ENCODE peak calls at places on chromosomes 3 and 15, in nine cellular contexts. T is tibial artery, F is heart left ventricle, Q is spleen, Y is suprapubic skin, J is lung, D is transverse colon, H is mesendoderm, U is endodermal cell. X is an unnamed sample.
A peak's percentile ranks its signal among the peaks of the same experiment; 100 is the strongest.

GRCh38 chr15:68695061-68695595 is 116.3 kb downstream of the CORO2B start:
- DNase-seq in T (no peak), F (no peak), Q (peak; percentile 54), Y (no peak), J (no peak), D (no peak), H (peak; percentile 54), U (no peak), X (no peak)

GRCh38 chr15:44435893-44436667 is 8.7 kb downstream of the CTDSPL2 start:
- DNase-seq in T (no peak), F (no peak), Q (no peak), Y (no peak), J (no peak), D (no peak), H (no peak), U (no peak), X (no peak)

GRCh38 chr15:79314811-79315210 is 3.9 kb downstream of the TMED3 start:
- DNase-seq in T (no peak), F (no peak), Q (no peak), Y (peak; percentile 84), J (peak; percentile 63), D (no peak), H (no peak), U (no peak), X (no peak)

GRCh38 chr15:81229596-81229995 is 32.9 kb downstream of the IL16 start:
- DNase-seq in T (peak; percentile 87), F (peak; percentile 64), Q (no peak), Y (peak; percentile 84), J (no peak), D (no peak), H (no peak), U (no peak), X (peak; percentile 79)

GRCh38 chr15:40420071-40420713 is 14.6 kb downstream of the IVD start:
- DNase-seq in T (no peak), F (no peak), Q (no peak), Y (no peak), J (no peak), D (no peak), H (no peak), U (no peak), X (no peak)

GRCh38 chr3:11847607-11848006 is 922 bp upstream of the TAMM41 start:
- DNase-seq in T (no peak), F (no peak), Q (no peak), Y (no peak), J (no peak), D (no peak), H (peak; percentile 11), U (peak; percentile 56), X (no peak)

GRCh38 chr3:155889952-155890351 is 19.5 kb downstream of the GMPS start:
- DNase-seq in T (no peak), F (no peak), Q (no peak), Y (no peak), J (no peak), D (no peak), H (no peak), U (no peak), X (no peak)

GRCh38 chr3:43995929-43996378 is 245.7 kb upstream of the TOPAZ1 start:
- DNase-seq in T (no peak), F (no peak), Q (no peak), Y (no peak), J (no peak), D (no peak), H (no peak), U (no peak), X (no peak)

GRCh38 chr3:184449161-184449515 is 69.3 kb downstream of the CHRD start:
- DNase-seq in T (no peak), F (no peak), Q (no peak), Y (no peak), J (no peak), D (no peak), H (no peak), U (no peak), X (no peak)

GRCh38 chr3:191412764-191413163 is 48.2 kb upstream of the PYDC2 start:
- DNase-seq in T (no peak), F (no peak), Q (no peak), Y (no peak), J (no peak), D (no peak), H (peak; percentile 65), U (no peak), X (no peak)

GRCh38 chr3:143266512-143266911 is 146.9 kb downstream of the CHST2 start:
- DNase-seq in T (no peak), F (no peak), Q (no peak), Y (no peak), J (no peak), D (no peak), H (no peak), U (no peak), X (no peak)

GRCh38 chr3:122200681-122201080 is 17.2 kb downstream of the CASR start:
- DNase-seq in T (no peak), F (no peak), Q (no peak), Y (no peak), J (no peak), D (no peak), H (no peak), U (no peak), X (no peak)

GRCh38 chr3:64157150-64158035 is 67.9 kb downstream of the PRICKLE2 start:
- DNase-seq in T (no peak), F (no peak), Q (no peak), Y (no peak), J (no peak), D (peak; percentile 28), H (no peak), U (no peak), X (no peak)

GRCh38 chr3:34237946-34238345 is 439.5 kb downstream of the PDCD6IP start:
- DNase-seq in T (no peak), F (no peak), Q (no peak), Y (no peak), J (no peak), D (no peak), H (no peak), U (no peak), X (no peak)

GRCh38 chr3:194029846-194030245 is 106.1 kb upstream of the HES1 start:
- DNase-seq in T (no peak), F (no peak), Q (no peak), Y (no peak), J (no peak), D (peak; percentile 51), H (no peak), U (no peak), X (no peak)

GRCh38 chr15:65056106-65056505 is 10.9 kb downstream of the SLC51B start:
- DNase-seq in T (no peak), F (no peak), Q (no peak), Y (no peak), J (no peak), D (no peak), H (no peak), U (no peak), X (no peak)
- H3K27ac ChIP-seq in T (peak overlapping the region; percentile 99), F (no peak overlapping the region), Q (no peak overlapping the region), Y (no peak overlapping the region), J (no peak overlapping the region), D (no peak overlapping the region), H (no peak overlapping the region), U (no peak overlapping the region), X (peak overlapping the region; percentile 97)

GRCh38 chr3:42647821-42648459 is 5.6 kb upstream of the ZBTB47 start:
- DNase-seq in T (no peak), F (no peak), Q (no peak), Y (no peak), J (no peak), D (no peak), H (peak; percentile 84), U (peak; percentile 82), X (no peak)
- H3K36me3 ChIP-seq in T (peaks cover 51% of the 10 kb centered on the region), F (no peaks in the 10 kb centered on the region), Q (peaks cover 59% of the 10 kb centered on the region), Y (peaks cover 51% of the 10 kb centered on the region), J (peaks cover 34% of the 10 kb centered on the region), D (no peaks in the 10 kb centered on the region), H (peaks cover 13% of the 10 kb centered on the region), U (peaks cover 62% of the 10 kb centered on the region), X (peaks cover 50% of the 10 kb centered on the region)

GRCh38 chr15:77419836-77420609 is at the start of gene PEAK1:
- DNase-seq in T (peak; percentile 100), F (peak; percentile 100), Q (peak; percentile 100), Y (peak; percentile 99), J (peak; percentile 99), D (peak; percentile 100), H (peak; percentile 99), U (peak; percentile 100), X (peak; percentile 100)

GRCh38 chr15:77417642-77418041 is 2.3 kb downstream of the PEAK1 start:
- DNase-seq in T (no peak), F (no peak), Q (no peak), Y (no peak), J (no peak), D (no peak), H (no peak), U (no peak), X (no peak)

GRCh38 chr15:77420610-77421369 is at the start of gene HMG20A:
- DNase-seq in T (peak; percentile 74), F (peak; percentile 64), Q (peak; percentile 90), Y (no peak), J (peak; percentile 64), D (peak; percentile 50), H (peak; percentile 92), U (peak; percentile 82), X (peak; percentile 73)

GRCh38 chr15:77418341-77419049 is 1.4 kb downstream of the PEAK1 start:
- DNase-seq in T (no peak), F (no peak), Q (no peak), Y (no peak), J (no peak), D (no peak), H (no peak), U (no peak), X (no peak)

GRCh38 chr15:77419050-77419835 is 661 bp downstream of the PEAK1 start:
- DNase-seq in T (peak; percentile 68), F (peak; percentile 51), Q (peak; percentile 90), Y (no peak), J (peak; percentile 35), D (peak; percentile 39), H (peak; percentile 63), U (peak; percentile 80), X (peak; percentile 67)
- H3K27ac ChIP-seq in T (peak overlapping the region; percentile 95), F (peak overlapping the region; percentile 97), Q (peak overlapping the region; percentile 94), Y (peak overlapping the region; percentile 97), J (peak overlapping the region; percentile 98), D (peak overlapping the region; percentile 97), H (peak overlapping the region; percentile 39), U (no peak overlapping the region), X (peak overlapping the region; percentile 91)

DNA sequence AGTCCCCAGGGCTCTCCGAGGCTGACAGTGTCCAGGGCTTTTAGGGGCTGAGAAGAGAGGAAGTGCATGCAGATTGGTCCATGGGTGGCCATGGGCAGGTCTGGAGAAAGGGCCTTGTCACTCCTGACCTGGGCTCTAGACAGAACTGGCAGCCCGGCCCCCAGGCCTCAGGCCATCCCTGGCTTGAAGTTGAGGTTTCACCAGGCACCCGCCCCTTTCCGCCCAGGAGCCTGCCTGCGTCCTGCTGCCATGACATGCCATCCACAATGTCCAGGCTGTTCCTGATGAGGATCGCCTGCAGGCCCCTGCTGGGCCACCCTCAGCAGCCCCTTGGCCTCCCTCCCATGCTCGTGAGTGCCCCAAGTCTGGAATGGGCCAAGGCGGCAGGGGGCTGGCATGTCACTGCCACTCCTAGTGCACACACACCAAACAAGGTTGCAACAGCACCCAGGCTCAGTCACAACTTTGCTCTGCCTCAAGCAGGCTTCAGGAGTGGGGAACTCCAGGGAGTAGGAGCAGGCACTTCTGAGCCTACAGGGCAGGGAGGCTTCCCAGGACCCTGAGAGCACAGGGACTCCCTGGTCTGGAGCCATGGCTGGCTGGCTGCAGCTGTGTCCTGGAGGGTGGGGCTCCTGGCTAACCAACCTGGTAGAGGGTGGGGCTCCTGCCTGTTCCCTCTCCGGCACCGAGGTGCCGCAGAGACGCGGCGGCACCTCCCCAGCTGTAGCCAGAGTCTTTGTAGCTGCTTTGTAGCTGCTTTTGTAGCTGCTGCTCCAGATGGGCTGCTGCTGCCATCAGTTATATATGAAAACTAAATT is 1457.1 kb upstream of the GBE1 start:
- DNase-seq in T (peak; percentile 55), F (no peak), Q (peak; percentile 71), Y (peak; percentile 59), J (no peak), D (no peak), H (no peak), U (no peak), X (no peak)
- H3K36me3 ChIP-seq in T (no peaks in the 10 kb centered on the region), F (no peaks in the 10 kb centered on the region), Q (no peaks in the 10 kb centered on the region), Y (no peaks in the 10 kb centered on the region), J (no peaks in the 10 kb centered on the region), D (no peaks in the 10 kb centered on the region), H (no peaks in the 10 kb centered on the region), U (no peaks in the 10 kb centered on the region), X (no peaks in the 10 kb centered on the region)

X was measured in ascending aorta.